ENCODE peak calls at places on chromosomes 5 and 9, in five cellular contexts. C is NCI-H460; F is hypothalamus; X is activated CD4-positive, CD25-positive, alpha-beta regulatory T cell; V is cerebellar nuclear complex. P is an unnamed sample.

GRCh38 chr5:170338272-170338671 is 40.7 kb upstream of the LCP2 start:
- DNase-seq in C (no peak), F (no peak), X (no peak), V (no peak), P (no peak)

GRCh38 chr5:106399381-106399780 is 1271.4 kb downstream of the EFNA5 start:
- DNase-seq in C (no peak), F (no peak), X (no peak), V (no peak), P (peak; percentile 86)

GRCh38 chr9:37806271-37806670 is 5.7 kb downstream of the DCAF10 start:
- DNase-seq in C (no peak), F (no peak), X (no peak), V (no peak), P (no peak)

GRCh38 chr5:88396635-88397285 is 128.1 kb upstream of the TMEM161B start:
- DNase-seq in C (no peak), F (no peak), X (no peak), V (no peak), P (no peak)

GRCh38 chr9:8845376-8845775 is 1045.8 kb upstream of the DMAC1 start:
- DNase-seq in C (no peak), F (no peak), X (no peak), V (no peak), P (no peak)

GRCh38 chr9:93110400-93110855 is 14.4 kb downstream of the CARD19 start:
- DNase-seq in C (no peak), F (no peak), X (no peak), V (no peak), P (no peak)

GRCh38 chr5:124438390-124439380 is 307.8 kb downstream of the ZNF608 start:
- DNase-seq in C (no peak), F (peak; percentile 13), X (no peak), V (no peak), P (no peak)

GRCh38 chr5:77972545-77973252 is 196.6 kb upstream of the TBCA start:
- DNase-seq in C (no peak), F (no peak), X (no peak), V (no peak), P (peak; percentile 25)

GRCh38 chr9:21454149-21454548 is 13.9 kb downstream of the IFNA1 start:
- DNase-seq in C (no peak), F (no peak), X (no peak), V (no peak), P (peak; percentile 65)

P was measured in ELR.